ENCODE peak calls at places on chromosomes 1 and 21, in six cellular contexts. P is breast epithelium; J is brain microvascular endothelial cell; L is testis; G is CD8-positive, alpha-beta T cell; S is A549. N is an unnamed sample.

GRCh38 chr1:175443332-175443731 is 250.8 kb upstream of the KIAA0040 start:
- DNase-seq in L (no peak), J (no peak), S (no peak), P (no peak), G (no peak), N (no peak)

GRCh38 chr1:173117108-173117633 is 66.4 kb upstream of the TNFSF18 start:
- DNase-seq in P (no peak), S (no peak), J (no peak), L (no peak), G (no peak), N (no peak)

GRCh38 chr1:37519613-37520012 is 5.0 kb upstream of the MEAF6 start:
- DNase-seq in S (no peak), L (no peak), G (no peak), J (no peak), P (no peak), N (no peak)

GRCh38 chr1:91406773-91407389 is 2.2 kb upstream of the HFM1 start:
- DNase-seq in L (no peak), P (no peak), S (no peak), G (no peak), J (no peak), N (no peak)

GRCh38 chr1:27124405-27124804 is 30.5 kb downstream of the SLC9A1 start:
- DNase-seq in J (no peak), S (no peak), L (no peak), G (no peak), P (no peak), N (no peak)

GRCh38 chr21:35991131-35991530 is 69.2 kb downstream of the SETD4 start:
- DNase-seq in G (no peak), P (no peak), J (no peak), S (no peak), L (no peak), N (no peak)

GRCh38 chr1:178066904-178067531 is 26.9 kb upstream of the RASAL2 start:
- DNase-seq in J (no peak), S (no peak), L (no peak), P (no peak), G (no peak), N (no peak)

GRCh38 chr1:28056129-28056925 is 32.1 kb downstream of the EYA3 start:
- DNase-seq in P (no peak), L (no peak), G (peak), S (no peak), J (no peak), N (no peak)

GRCh38 chr1:55039342-55040082 is at the start of gene PCSK9:
- DNase-seq in J (no peak), G (no peak), S (peak), P (no peak), L (peak), N (no peak)

GRCh38 chr1:209485167-209485566 is 98.3 kb upstream of the CAMK1G start:
- DNase-seq in G (no peak), J (peak), S (no peak), L (peak), P (no peak), N (peak)

GRCh38 chr1:196407358-196408041 is 200.7 kb downstream of the KCNT2 start:
- DNase-seq in L (no peak), J (peak), G (no peak), P (no peak), S (no peak), N (no peak)

GRCh38 chr21:38659936-38660332 is 145.8 kb upstream of the ETS2 start:
- DNase-seq in S (no peak), G (no peak), J (no peak), L (no peak), P (no peak), N (no peak)

GRCh38 chr1:230691615-230692014 is 22.3 kb downstream of the AGT start:
- DNase-seq in G (no peak), S (no peak), P (no peak), L (no peak), J (no peak), N (no peak)

GRCh38 chr1:89085781-89086180 is 20.8 kb upstream of the GBP1 start:
- DNase-seq in S (no peak), L (no peak), P (no peak), J (peak), G (no peak), N (peak)

GRCh38 chr1:180116964-180117763 is 37.5 kb upstream of the QSOX1 start:
- DNase-seq in L (peak), P (no peak), S (no peak), J (peak), G (no peak), N (no peak)

GRCh38 chr1:155226188-155226909 is 17.9 kb downstream of the MTX1 start:
- DNase-seq in P (no peak), L (peak), S (peak), G (peak), J (peak), N (no peak)

GRCh38 chr21:15850645-15851044 is 120.9 kb downstream of the USP25 start:
- DNase-seq in G (no peak), L (no peak), P (no peak), J (peak), S (no peak), N (no peak)

GRCh38 chr1:5563861-5564577 is 428.2 kb downstream of the NPHP4 start:
- DNase-seq in L (no peak), G (no peak), P (no peak), S (no peak), J (no peak), N (no peak)

GRCh38 chr1:72186733-72187307 is 95.5 kb downstream of the NEGR1 start:
- DNase-seq in J (no peak), S (no peak), G (no peak), P (no peak), L (no peak), N (no peak)

GRCh38 chr1:225697437-225697836 is 44.5 kb upstream of the ENAH start:
- DNase-seq in L (no peak), J (no peak), G (no peak), P (no peak), S (no peak), N (no peak)

GRCh38 chr1:11842154-11843041 is 5.2 kb downstream of the NPPA start:
- DNase-seq in J (peak), G (no peak), P (no peak), L (peak), S (no peak), N (no peak)

GRCh38 chr1:112527266-112528010 is 18.7 kb downstream of the WNT2B start:
- DNase-seq in S (no peak), J (peak), G (no peak), L (no peak), P (no peak), N (no peak)

GRCh38 chr1:22796642-22797041 is 86.0 kb downstream of the EPHB2 start:
- DNase-seq in L (peak), G (no peak), J (no peak), P (no peak), S (no peak), N (no peak)

GRCh38 chr1:203915811-203916210 is 54.4 kb downstream of the SNRPE start:
- DNase-seq in L (no peak), S (peak), P (no peak), G (no peak), J (no peak), N (no peak)

GRCh38 chr1:1162597-1163537 is 10.8 kb upstream of the TTLL10 start:
- DNase-seq in G (no peak), S (no peak), P (peak), J (no peak), L (no peak), N (peak)

GRCh38 chr1:78718566-78718965 is 68.9 kb downstream of the IFI44 start:
- DNase-seq in S (no peak), P (no peak), L (no peak), J (no peak), G (no peak), N (no peak)

GRCh38 chr1:151547119-151547899 is 7.2 kb downstream of the TUFT1 start:
- DNase-seq in P (peak), S (peak), L (peak), J (peak), G (no peak), N (peak)

GRCh38 chr1:29002792-29003191 is 88.4 kb downstream of the EPB41 start:
- DNase-seq in J (no peak), P (no peak), S (no peak), G (no peak), L (no peak), N (no peak)

GRCh38 chr1:80919426-80919825 is 881.3 kb upstream of the ADGRL2 start:
- DNase-seq in L (no peak), P (no peak), G (no peak), J (no peak), S (no peak), N (no peak)

GRCh38 chr1:229388876-229389580 is 44.9 kb downstream of the ACTA1 start:
- DNase-seq in P (no peak), L (no peak), S (no peak), J (peak), G (no peak), N (no peak)

GRCh38 chr1:210250998-210251679 is 18.5 kb downstream of the SERTAD4 start:
- DNase-seq in P (no peak), J (no peak), L (no peak), S (peak), G (no peak), N (no peak)

GRCh38 chr1:199861020-199861795 is 166.3 kb upstream of the NR5A2 start:
- DNase-seq in L (no peak), G (no peak), J (no peak), S (no peak), P (no peak), N (no peak)

GRCh38 chr1:168266644-168267186 is 14.0 kb upstream of the TBX19 start:
- DNase-seq in L (no peak), P (no peak), S (no peak), J (no peak), G (no peak), N (no peak)

GRCh38 chr1:221845650-221846371 is 103.9 kb upstream of the DUSP10 start:
- DNase-seq in S (peak), G (no peak), J (peak), L (peak), P (peak), N (peak)

GRCh38 chr1:226510453-226510852 is 38.1 kb upstream of the STUM start:
- DNase-seq in S (no peak), J (no peak), P (no peak), L (no peak), G (no peak), N (no peak)

GRCh38 chr1:99665212-99665611 is 19.3 kb downstream of the PALMD start:
- DNase-seq in G (no peak), S (no peak), P (no peak), J (no peak), L (no peak), N (no peak)

GRCh38 chr1:99663501-99663900 is 17.6 kb downstream of the PALMD start:
- DNase-seq in L (no peak), J (no peak), S (no peak), P (no peak), G (no peak), N (no peak)

GRCh38 chr1:99661780-99662179 is 15.9 kb downstream of the PALMD start:
- DNase-seq in S (no peak), G (no peak), J (no peak), P (no peak), L (no peak), N (no peak)

GRCh38 chr1:99660496-99660895 is 14.6 kb downstream of the PALMD start:
- DNase-seq in L (no peak), J (no peak), P (no peak), G (no peak), S (no peak), N (no peak)

GRCh38 chr1:99662581-99663208 is 16.8 kb downstream of the PALMD start:
- DNase-seq in S (no peak), P (peak), G (no peak), J (no peak), L (peak), N (peak)
- H3K4me3 ChIP-seq in S (no peak), P (no peak), G (no peak), J (no peak), L (no peak), N (no peak)

GRCh38 chr1:17723684-17724083 is 31.4 kb upstream of the ACTL8 start:
- DNase-seq in P (no peak), S (no peak), J (no peak), G (no peak), L (peak), N (no peak)
- TF ChIP-seq CTCF in P (no peak), S (no peak), J (peak), G (no peak), L (no peak), N (no peak)

DNA sequence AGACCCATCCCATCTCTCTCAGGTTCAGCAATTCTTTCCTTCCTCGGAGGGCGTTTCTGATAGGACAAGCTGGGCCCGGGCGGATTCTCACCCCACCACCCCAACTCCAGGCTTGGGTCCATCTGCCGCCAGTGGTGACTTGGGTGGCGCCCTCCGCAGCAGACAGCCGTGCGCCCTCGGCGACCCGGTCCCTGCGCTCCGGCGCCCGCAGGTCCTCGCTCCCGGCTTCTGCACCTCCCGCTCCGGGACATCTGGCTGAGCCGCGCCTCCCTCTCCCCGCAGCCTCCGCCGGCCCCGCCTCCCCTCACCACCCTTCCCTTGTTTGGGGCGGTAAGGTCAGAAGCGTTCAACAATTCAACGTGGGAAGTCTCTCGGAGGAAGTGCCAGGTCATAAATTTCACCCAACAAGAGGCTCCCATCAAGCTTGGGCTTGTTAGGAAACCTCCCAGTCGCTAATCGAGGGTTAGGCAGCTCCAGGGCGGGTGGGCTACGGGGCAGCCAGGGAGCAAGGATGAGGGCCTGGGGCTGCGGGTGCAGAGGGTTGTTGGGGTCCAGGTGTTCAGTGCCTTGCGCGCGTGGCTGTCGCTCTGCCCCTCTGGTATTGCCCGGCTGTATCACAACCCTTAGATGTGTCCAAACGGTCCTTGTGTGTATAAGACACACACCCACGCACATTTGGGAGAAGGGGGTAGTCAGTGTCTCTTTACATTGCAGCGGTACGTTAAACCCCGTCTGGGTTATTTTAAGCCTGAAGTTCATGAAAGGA is 39.8 kb downstream of the OLIG1 start:
- DNase-seq in P (no peak), S (no peak), G (no peak), J (no peak), L (no peak), N (no peak)
- H3K4me3 ChIP-seq in P (no peak), S (peak), G (no peak), J (no peak), L (peak), N (no peak)

GRCh38 chr21:45354970-45355369 is 50.0 kb upstream of the COL18A1 start:
- DNase-seq in G (no peak), P (no peak), L (no peak), J (no peak), S (no peak), N (no peak)

GRCh38 chr21:45356653-45357435 is 48.1 kb upstream of the COL18A1 start:
- DNase-seq in P (no peak), L (no peak), J (no peak), G (no peak), S (no peak), N (no peak)

GRCh38 chr21:45357436-45358260 is 47.3 kb upstream of the COL18A1 start:
- DNase-seq in P (no peak), J (no peak), G (no peak), L (peak), S (no peak), N (no peak)

GRCh38 chr21:45355573-45355972 is 49.4 kb upstream of the COL18A1 start:
- DNase-seq in S (no peak), L (no peak), G (no peak), J (no peak), P (no peak), N (no peak)

GRCh38 chr21:45356251-45356650 is 48.7 kb upstream of the COL18A1 start:
- DNase-seq in S (no peak), G (no peak), P (no peak), J (no peak), L (no peak), N (no peak)
- TF ChIP-seq CTCF in S (no peak), G (no peak), P (no peak), J (peak), L (no peak), N (no peak)

DNA sequence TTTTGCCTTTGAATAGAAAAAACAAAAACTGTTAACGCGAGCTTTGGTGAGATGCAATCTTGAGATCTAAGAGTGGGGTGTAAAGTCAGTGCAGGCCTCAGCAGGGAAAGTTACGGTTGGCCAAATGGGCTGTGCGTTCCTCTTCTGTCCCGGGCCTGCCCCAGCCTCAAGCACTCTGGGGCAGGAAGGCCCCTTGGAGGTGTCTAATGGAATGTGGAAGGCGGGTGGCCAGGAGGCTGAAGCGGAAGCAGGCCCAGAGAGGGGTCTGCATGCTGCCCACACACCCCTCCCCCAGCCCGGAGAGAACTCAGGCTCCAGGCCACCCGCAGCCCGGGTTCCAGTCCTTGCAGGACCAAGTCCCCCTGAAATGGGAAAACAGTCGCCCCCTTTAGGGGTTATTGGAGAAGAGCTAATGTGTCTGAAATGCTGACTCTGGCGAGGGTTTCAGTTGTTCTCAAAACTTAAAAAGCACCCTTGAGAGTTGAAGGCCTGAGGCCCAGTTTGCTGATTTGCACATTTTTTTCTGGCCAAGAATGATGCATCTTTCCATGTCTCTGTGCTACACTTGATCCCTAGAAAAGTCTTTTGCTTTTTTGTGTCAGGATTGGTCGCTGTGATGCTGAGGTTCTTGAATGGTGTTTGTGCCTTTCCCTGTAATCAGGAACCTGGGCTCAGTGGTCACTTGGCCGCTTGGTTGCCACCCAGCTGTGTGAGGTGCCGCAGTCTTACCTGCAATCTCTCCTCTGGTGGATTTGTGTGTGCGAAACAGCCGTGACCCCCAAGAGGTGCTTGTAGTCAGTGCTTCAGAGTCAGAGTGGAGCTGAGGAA is 2.0 kb downstream of the COL18A1 start:
- DNase-seq in P (no peak), G (no peak), S (no peak), J (no peak), L (no peak), N (no peak)
- H3K4me3 ChIP-seq in P (peak), G (no peak), S (peak), J (peak), L (peak), N (no peak)

GRCh38 chr1:48123647-48124046 is 98.9 kb upstream of the SLC5A9 start:
- DNase-seq in G (no peak), L (no peak), P (no peak), J (no peak), S (no peak), N (no peak)
- TF ChIP-seq CTCF in G (no peak), L (no peak), P (no peak), J (no peak), S (no peak), N (no peak)